ENCODE peak calls at places on chromosomes 12 and 14, in six cellular contexts. W is fibroblast of lung, P is GM12878, F is H1, Z is K562, A is PC-3. V is an unnamed sample.

GRCh38 chr14:99513183-99513694 is 32.0 kb downstream of the CCNK start:
- DNase-seq in W (no peak), P (no peak), F (no peak), Z (no peak), A (no peak), V (no peak)

GRCh38 chr12:112185093-112185923 is 59.9 kb downstream of the TRAFD1 start:
- DNase-seq in W (peak), P (no peak), F (no peak), Z (no peak), A (no peak), V (no peak)

GRCh38 chr12:26177303-26177702 is 18.1 kb upstream of the SSPN start:
- DNase-seq in W (no peak), P (no peak), F (no peak), Z (no peak), A (peak), V (no peak)

GRCh38 chr14:83734431-83734830 is 1795.5 kb upstream of the FLRT2 start:
- DNase-seq in W (no peak), P (no peak), F (no peak), Z (no peak), A (no peak), V (no peak)

GRCh38 chr12:109113661-109114321 is 2.6 kb upstream of the ACACB start:
- DNase-seq in W (no peak), P (no peak), F (no peak), Z (no peak), A (no peak), V (no peak)

GRCh38 chr12:24996820-24997219 is 47.9 kb upstream of the BCAT1 start:
- DNase-seq in W (no peak), P (no peak), F (no peak), Z (no peak), A (no peak), V (no peak)

GRCh38 chr14:71183856-71184255 is 276.6 kb downstream of the PCNX1 start:
- DNase-seq in W (no peak), P (no peak), F (no peak), Z (no peak), A (no peak), V (no peak)

GRCh38 chr12:62006076-62006732 is 254.0 kb upstream of the USP15 start:
- DNase-seq in W (peak), P (no peak), F (no peak), Z (peak), A (peak), V (peak)

GRCh38 chr14:104603623-104604401 is 760 bp downstream of the TMEM179 start:
- DNase-seq in W (no peak), P (no peak), F (no peak), Z (no peak), A (no peak), V (no peak)

GRCh38 chr14:22973217-22974032 is 8.9 kb downstream of the AJUBA start:
- DNase-seq in W (peak), P (no peak), F (no peak), Z (peak), A (peak), V (peak)

GRCh38 chr12:11609045-11609444 is 40.4 kb upstream of the ETV6 start:
- DNase-seq in W (no peak), P (no peak), F (peak), Z (no peak), A (no peak), V (no peak)

GRCh38 chr12:57735952-57736742 is 2.4 kb downstream of the AGAP2 start:
- DNase-seq in W (no peak), P (no peak), F (no peak), Z (peak), A (peak), V (no peak)

GRCh38 chr12:50764116-50764860 is 387 bp downstream of the ATF1 start:
- DNase-seq in W (peak), P (no peak), F (no peak), Z (peak), A (no peak), V (peak)

GRCh38 chr12:113261847-113262470 is 40.7 kb downstream of the TPCN1 start:
- DNase-seq in W (peak), P (peak), F (no peak), Z (no peak), A (no peak), V (no peak)

GRCh38 chr14:55071051-55071450 is 19.6 kb downstream of the MAPK1IP1L start:
- DNase-seq in W (peak), P (no peak), F (no peak), Z (no peak), A (no peak), V (no peak)

GRCh38 chr12:122807651-122808050 is 27.6 kb upstream of the HIP1R start:
- DNase-seq in W (no peak), P (no peak), F (no peak), Z (no peak), A (no peak), V (no peak)

GRCh38 chr12:108856428-108857157 is 790 bp downstream of the SSH1 start:
- DNase-seq in W (peak), P (no peak), F (no peak), Z (peak), A (peak), V (peak)

GRCh38 chr12:49705479-49706267 is 1.5 kb downstream of the FMNL3 start:
- DNase-seq in W (peak), P (no peak), F (no peak), Z (no peak), A (peak), V (no peak)

GRCh38 chr14:73634333-73634833 is 10.4 kb upstream of the DNAL1 start:
- DNase-seq in W (no peak), P (no peak), F (peak), Z (no peak), A (peak), V (no peak)

GRCh38 chr12:6186114-6186827 is 13.9 kb upstream of the CD9 start:
- DNase-seq in W (no peak), P (no peak), F (no peak), Z (no peak), A (no peak), V (no peak)

GRCh38 chr12:84888861-84889260 is 23.7 kb downstream of the SLC6A15 start:
- DNase-seq in W (no peak), P (no peak), F (no peak), Z (no peak), A (no peak), V (no peak)

GRCh38 chr12:104339663-104340062 is 36.1 kb downstream of the EID3 start:
- DNase-seq in W (no peak), P (no peak), F (no peak), Z (no peak), A (no peak), V (no peak)

GRCh38 chr12:116982721-116983502 is 72.2 kb downstream of the FBXW8 start:
- DNase-seq in W (peak), P (no peak), F (no peak), Z (no peak), A (no peak), V (no peak)

GRCh38 chr12:57166971-57167371 is 19.6 kb upstream of the LRP1-AS start:
- DNase-seq in W (peak), P (no peak), F (no peak), Z (peak), A (peak), V (no peak)

GRCh38 chr12:10153271-10154144 is 18.4 kb downstream of the OLR1 start:
- DNase-seq in W (peak), P (no peak), F (peak), Z (peak), A (peak), V (peak)

GRCh38 chr14:86646688-86647687 is 1117.0 kb downstream of the FLRT2 start:
- DNase-seq in W (peak), P (no peak), F (no peak), Z (no peak), A (peak), V (peak)

GRCh38 chr14:53510281-53510912 is 357.3 kb upstream of the DDHD1 start:
- DNase-seq in W (peak), P (no peak), F (no peak), Z (no peak), A (peak), V (no peak)

GRCh38 chr14:84453541-84453940 is 1076.4 kb upstream of the FLRT2 start:
- DNase-seq in W (no peak), P (no peak), F (no peak), Z (no peak), A (no peak), V (no peak)

GRCh38 chr12:12441891-12442461 is 85.1 kb downstream of the BORCS5 start:
- DNase-seq in W (no peak), P (no peak), F (no peak), Z (no peak), A (peak), V (no peak)

GRCh38 chr14:64998455-64998931 is 11.8 kb downstream of the FNTB start:
- DNase-seq in W (no peak), P (no peak), F (no peak), Z (no peak), A (peak), V (no peak)

GRCh38 chr14:50139192-50139591 is 22.8 kb upstream of the VCPKMT start:
- DNase-seq in W (no peak), P (no peak), F (peak), Z (no peak), A (no peak), V (no peak)

GRCh38 chr14:60166144-60166543 is 946 bp upstream of the DHRS7 start:
- DNase-seq in W (no peak), P (no peak), F (no peak), Z (no peak), A (no peak), V (no peak)

GRCh38 chr12:27580561-27581330 is 56.7 kb downstream of the PPFIBP1 start:
- DNase-seq in W (no peak), P (no peak), F (no peak), Z (no peak), A (no peak), V (no peak)

GRCh38 chr14:21960636-21961035 is 287.0 kb upstream of the OR4E1 start:
- DNase-seq in W (no peak), P (no peak), F (no peak), Z (no peak), A (no peak), V (no peak)

GRCh38 chr12:127401005-127401404 is 866.0 kb upstream of the TMEM132C start:
- DNase-seq in W (peak), P (no peak), F (no peak), Z (no peak), A (peak), V (no peak)

GRCh38 chr12:92079054-92079385 is 66.6 kb downstream of the BTG1 start:
- DNase-seq in W (no peak), P (no peak), F (no peak), Z (no peak), A (no peak), V (no peak)

GRCh38 chr14:69945905-69946304 is 66.7 kb downstream of the SMOC1 start:
- DNase-seq in W (peak), P (no peak), F (no peak), Z (no peak), A (no peak), V (no peak)

GRCh38 chr12:51589060-51589459 is 2.0 kb upstream of the SCN8A start:
- DNase-seq in W (no peak), P (no peak), F (no peak), Z (no peak), A (peak), V (no peak)

GRCh38 chr14:38047518-38047917 is 160.2 kb upstream of the SSTR1 start:
- DNase-seq in W (no peak), P (no peak), F (no peak), Z (no peak), A (no peak), V (no peak)
- H3K9ac ChIP-seq in W (no peak), P (no peak), F (no peak), Z (no peak), A (no peak), V (no peak)

DNA sequence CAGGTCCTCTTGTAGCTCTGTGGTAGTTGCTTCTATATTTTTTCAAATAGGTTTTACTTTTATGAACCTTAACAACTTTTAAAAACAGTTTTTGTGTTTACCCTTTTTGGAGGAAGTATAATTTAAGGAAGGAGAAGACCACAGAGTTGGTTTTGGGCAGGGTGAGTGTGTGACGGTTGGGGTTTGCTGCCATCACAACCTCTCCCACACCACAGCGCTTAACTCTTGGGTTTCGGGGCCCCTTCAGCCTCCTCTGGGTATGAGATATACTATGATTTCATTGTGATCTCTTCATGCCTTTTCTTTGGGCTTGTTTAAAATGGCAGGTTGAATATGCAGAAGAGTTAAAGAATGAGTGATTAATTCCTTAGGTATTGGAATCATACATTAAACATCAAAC is 228.7 kb upstream of the CRY1 start:
- DNase-seq in W (no peak), P (no peak), F (no peak), Z (no peak), A (no peak), V (no peak)
- H3K4me2 ChIP-seq in W (no peak), P (no peak), F (no peak), Z (no peak), A (peak), V (no peak)

DNA sequence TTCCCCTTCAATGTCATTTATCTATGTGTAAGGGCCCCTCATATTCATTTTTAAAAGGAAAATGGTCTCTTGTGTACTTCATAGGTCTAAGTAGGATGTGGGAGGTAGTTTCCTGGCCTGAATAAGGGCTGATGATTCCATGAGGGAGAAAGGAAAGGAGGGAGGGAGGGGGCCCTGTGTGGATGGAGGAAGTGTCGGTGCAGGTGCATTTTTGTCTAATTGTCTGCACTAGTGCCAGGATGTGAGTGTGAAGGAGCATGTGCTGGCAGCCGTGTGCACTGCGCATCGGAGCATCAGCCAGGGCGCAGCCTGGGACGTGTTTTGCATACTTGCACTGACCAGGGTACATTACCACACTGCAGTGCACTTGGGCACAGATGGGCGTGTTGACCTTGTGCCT is 29.2 kb downstream of the SMUG1 start:
- DNase-seq in W (no peak), P (no peak), F (no peak), Z (no peak), A (no peak), V (no peak)
- TF ChIP-seq EZH2 in W (no peak), P (no peak), F (no peak), Z (no peak), A (no peak), V (no peak)

GRCh38 chr14:106844608-106845285 is 1318.4 kb downstream of the TMEM121 start:
- DNase-seq in W (no peak), P (no peak), F (no peak), Z (no peak), A (peak), V (no peak)

GRCh38 chr14:106843951-106844483 is 1317.6 kb downstream of the TMEM121 start:
- DNase-seq in W (no peak), P (no peak), F (no peak), Z (no peak), A (peak), V (peak)

GRCh38 chr14:106842687-106843086 is 1316.3 kb downstream of the TMEM121 start:
- DNase-seq in W (no peak), P (no peak), F (no peak), Z (peak), A (peak), V (no peak)

GRCh38 chr14:106841701-106842100 is 1315.3 kb downstream of the TMEM121 start:
- DNase-seq in W (no peak), P (no peak), F (no peak), Z (no peak), A (peak), V (no peak)

DNA sequence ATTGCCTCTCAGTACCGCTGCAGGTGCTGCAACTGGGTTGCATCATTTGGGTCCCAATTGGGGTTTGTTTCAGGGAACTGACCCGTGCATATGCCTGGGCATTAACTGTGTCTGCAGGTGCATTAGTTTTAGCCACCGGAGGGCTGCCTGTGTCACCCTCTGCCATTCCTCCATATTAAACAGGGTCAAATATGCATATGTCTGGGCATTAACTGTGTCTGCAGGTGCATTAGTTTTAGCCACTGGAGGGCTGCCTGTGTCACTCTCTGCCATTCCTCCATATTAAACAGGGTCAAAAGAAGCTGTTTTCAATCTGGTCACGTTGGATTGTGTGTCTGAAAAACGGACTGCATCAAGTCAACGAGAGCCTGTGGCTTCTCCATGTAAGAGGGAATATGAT is 1317.0 kb downstream of the TMEM121 start:
- DNase-seq in W (no peak), P (no peak), F (no peak), Z (no peak), A (no peak), V (no peak)
- H3K9ac ChIP-seq in W (no peak), P (peak), F (no peak), Z (no peak), A (peak), V (no peak)

GRCh38 chr12:5166976-5167375 is 123.3 kb downstream of the KCNA5 start:
- DNase-seq in W (peak), P (no peak), F (no peak), Z (no peak), A (peak), V (no peak)

GRCh38 chr12:5165296-5165970 is 121.8 kb downstream of the KCNA5 start:
- DNase-seq in W (no peak), P (no peak), F (no peak), Z (no peak), A (peak), V (no peak)

GRCh38 chr12:5160827-5161226 is 117.1 kb downstream of the KCNA5 start:
- DNase-seq in W (no peak), P (no peak), F (no peak), Z (no peak), A (no peak), V (no peak)

GRCh38 chr12:5168148-5168547 is 124.5 kb downstream of the KCNA5 start:
- DNase-seq in W (no peak), P (no peak), F (no peak), Z (no peak), A (no peak), V (no peak)

GRCh38 chr12:5163661-5164060 is 120.0 kb downstream of the KCNA5 start:
- DNase-seq in W (no peak), P (no peak), F (no peak), Z (no peak), A (no peak), V (no peak)
- H3K4me2 ChIP-seq in W (no peak), P (no peak), F (no peak), Z (no peak), A (no peak), V (no peak)